ENCODE peak calls at places on chromosomes 16 and 17, in seven cellular contexts. A is dorsolateral prefrontal cortex; U is Peyer's patch; W is sigmoid colon; I is GM06990; N is CD8-positive, alpha-beta T cell; M is stomach. Y is an unnamed sample.

GRCh38 chr16:1613240-1613639 is 1.1 kb downstream of the CRAMP1 start:
- DNase-seq in A (no peak), U (no peak), W (no peak), I (no peak), N (peak; percentile 33), M (no peak), Y (no peak)

GRCh38 chr16:85323961-85324253 is 211.6 kb upstream of the CIBAR2 start:
- DNase-seq in A (no peak), U (no peak), W (no peak), I (no peak), N (no peak), M (no peak), Y (no peak)

GRCh38 chr16:54546481-54546880 is 259.9 kb upstream of the IRX3 start:
- DNase-seq in A (no peak), U (no peak), W (no peak), I (no peak), N (no peak), M (no peak), Y (no peak)

GRCh38 chr16:11100239-11100750 is 155.7 kb downstream of the SOCS1 start:
- DNase-seq in A (no peak), U (peak; percentile 65), W (peak; percentile 92), I (peak; percentile 68), N (no peak), M (peak; percentile 63), Y (no peak)

GRCh38 chr17:81833921-81834830 is 674 bp downstream of the PPP1R27 start:
- DNase-seq in A (no peak), U (no peak), W (no peak), I (no peak), N (no peak), M (no peak), Y (no peak)

GRCh38 chr17:51745993-51746392 is 412.5 kb downstream of the CA10 start:
- DNase-seq in A (no peak), U (no peak), W (no peak), I (no peak), N (no peak), M (no peak), Y (peak; percentile 86)

GRCh38 chr16:10876799-10877341 is at the start of gene CIITA:
- DNase-seq in A (peak; percentile 63), U (peak; percentile 94), W (peak; percentile 87), I (peak; percentile 80), N (peak; percentile 73), M (peak; percentile 89), Y (peak; percentile 93)

GRCh38 chr17:43975898-43976297 is 22.2 kb upstream of the PYY start:
- DNase-seq in A (no peak), U (no peak), W (no peak), I (no peak), N (no peak), M (no peak), Y (no peak)

GRCh38 chr16:69937465-69937951 is 13.6 kb upstream of the CLEC18A start:
- DNase-seq in A (peak; percentile 77), U (no peak), W (no peak), I (no peak), N (no peak), M (no peak), Y (no peak)

GRCh38 chr16:66390346-66391108 is 24.0 kb downstream of the CDH5 start:
- DNase-seq in A (no peak), U (peak; percentile 27), W (no peak), I (no peak), N (no peak), M (peak; percentile 20), Y (no peak)

GRCh38 chr16:1117169-1117900 is 21.3 kb upstream of the C1QTNF8 start:
- DNase-seq in A (no peak), U (no peak), W (no peak), I (no peak), N (no peak), M (no peak), Y (no peak)

GRCh38 chr16:71387045-71387871 is 28.7 kb downstream of the CALB2 start:
- DNase-seq in A (no peak), U (no peak), W (no peak), I (no peak), N (no peak), M (no peak), Y (no peak)

GRCh38 chr17:69900829-69901228 is 174.2 kb upstream of the KCNJ16 start:
- DNase-seq in A (no peak), U (no peak), W (no peak), I (no peak), N (no peak), M (no peak), Y (no peak)

GRCh38 chr17:77337150-77337549 is 196.4 kb downstream of the SEC14L1 start:
- DNase-seq in A (no peak), U (no peak), W (no peak), I (no peak), N (no peak), M (no peak), Y (no peak)

GRCh38 chr17:57528084-57528451 is 217.0 kb downstream of the CCDC182 start:
- DNase-seq in A (no peak), U (no peak), W (no peak), I (no peak), N (no peak), M (no peak), Y (no peak)

GRCh38 chr17:37430051-37430591 is 23.4 kb downstream of the TADA2A start:
- DNase-seq in A (no peak), U (no peak), W (no peak), I (peak; percentile 30), N (no peak), M (no peak), Y (peak; percentile 98)

GRCh38 chr16:87576191-87576590 is 26.1 kb upstream of the JPH3 start:
- DNase-seq in A (no peak), U (no peak), W (no peak), I (no peak), N (no peak), M (no peak), Y (no peak)

GRCh38 chr16:57303910-57304168 is 19.4 kb upstream of the PLLP start:
- DNase-seq in A (no peak), U (peak; percentile 44), W (no peak), I (peak; percentile 45), N (no peak), M (no peak), Y (no peak)

GRCh38 chr17:65142247-65142646 is 5.1 kb downstream of the RGS9 start:
- DNase-seq in A (no peak), U (no peak), W (no peak), I (no peak), N (no peak), M (no peak), Y (no peak)
- H3K4me3 ChIP-seq in A (no peak overlapping the region), U (no peak overlapping the region), W (no peak overlapping the region), I (no peak overlapping the region), N (no peak overlapping the region), M (no peak overlapping the region), Y (no peak overlapping the region)

DNA sequence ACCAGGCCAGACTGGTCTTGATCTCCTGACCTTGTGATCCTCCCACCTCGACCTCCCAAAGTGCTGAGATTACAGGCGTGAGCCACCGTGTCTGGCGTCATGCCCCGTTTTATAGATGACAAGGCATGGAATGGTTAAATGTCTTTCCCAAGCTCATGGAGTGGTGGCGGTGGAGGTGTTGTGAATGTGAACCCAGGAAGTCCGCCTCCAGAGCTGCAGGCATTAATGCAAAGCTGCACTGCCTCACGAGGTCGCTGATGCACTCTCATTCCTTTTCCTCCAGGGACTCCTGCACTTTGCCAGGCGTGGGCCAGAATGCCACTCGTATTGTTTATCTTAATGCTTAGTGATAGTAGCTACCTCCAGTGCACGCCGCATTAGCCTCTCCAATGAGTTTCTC is 149.6 kb downstream of the WWOX start:
- DNase-seq in A (no peak), U (peak; percentile 52), W (no peak), I (no peak), N (no peak), M (peak; percentile 85), Y (no peak)
- TF ChIP-seq CTCF in A (no peak), U (no peak), W (no peak), I (no peak), N (no peak), M (peak; percentile 27), Y (no peak)

DNA sequence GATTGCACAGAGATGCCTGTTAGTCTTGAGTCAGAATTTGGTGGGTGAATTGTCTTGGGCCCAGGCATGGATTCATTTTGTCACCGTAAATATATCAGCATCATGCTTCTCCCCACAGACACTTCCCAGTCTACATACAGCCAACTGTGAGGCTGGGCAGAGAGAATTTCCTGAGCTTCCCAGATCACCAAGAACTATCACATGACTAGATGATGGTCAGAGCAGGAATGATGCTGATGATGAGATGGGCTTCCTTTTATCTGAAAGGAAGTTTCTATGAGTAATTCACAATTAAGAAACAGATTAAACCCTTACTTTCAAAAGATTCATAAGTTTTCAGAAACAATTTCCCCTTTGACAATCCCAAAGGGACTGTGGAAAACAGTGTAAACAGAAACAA is 323 bp upstream of the KRTAP9-9 start:
- DNase-seq in A (no peak), U (no peak), W (no peak), I (no peak), N (no peak), M (no peak), Y (no peak)
- H3K27me3 ChIP-seq in A (no peaks in the 10 kb centered on the region), U (no peaks in the 10 kb centered on the region), W (no peaks in the 10 kb centered on the region), I (no peaks in the 10 kb centered on the region), N (no peaks in the 10 kb centered on the region), M (peaks cover 21% of the 10 kb centered on the region), Y (peaks cover 1% of the 10 kb centered on the region)

GRCh38 chr17:46772879-46773620 is 45.4 kb downstream of the WNT3 start:
- DNase-seq in A (no peak), U (peak; percentile 51), W (peak; percentile 48), I (no peak), N (no peak), M (no peak), Y (no peak)
- H3K4me3 ChIP-seq in A (no peak overlapping the region), U (peak overlapping the region; percentile 63), W (no peak overlapping the region), I (no peak overlapping the region), N (no peak overlapping the region), M (no peak overlapping the region), Y (no peak overlapping the region)

GRCh38 chr17:30554839-30555751 is 77.9 kb downstream of the GOSR1 start:
- DNase-seq in A (no peak), U (peak; percentile 39), W (no peak), I (no peak), N (no peak), M (peak; percentile 26), Y (no peak)
- TF ChIP-seq CTCF in A (no peak), U (no peak), W (no peak), I (peak; percentile 32), N (no peak), M (no peak), Y (peak; percentile 8)

Y was measured in bronchial epithelial cell.